ENCODE peak calls at places on chromosomes 3 and 15, in nine cellular contexts. G is lung; L is heart right ventricle; N is neural progenitor cell; Z is A549; E is effector memory CD4-positive, alpha-beta T cell; O is psoas muscle; I is endothelial cell of umbilical vein; K is uterus. J is an unnamed sample. For H3K9me3 and H3K4me1, the result is how much of the 10 kb centered on the place peaks cover.

GRCh38 chr15:47987908-47988532 is 132.8 kb upstream of the SLC24A5 start:
- DNase-seq in E (no peak), I (peak), G (no peak), O (no peak), N (peak), Z (peak), L (peak), K (no peak), J (peak)

GRCh38 chr15:64895285-64896065 is 16.2 kb upstream of the ANKDD1A start:
- DNase-seq in I (peak), L (peak), N (no peak), E (no peak), O (peak), K (no peak), Z (no peak), G (no peak), J (peak)

GRCh38 chr3:193030276-193030675 is 112.6 kb upstream of the MB21D2 start:
- DNase-seq in N (no peak), L (no peak), E (no peak), I (peak), O (no peak), Z (no peak), K (no peak), G (no peak), J (no peak)

GRCh38 chr15:68951813-68952212 is 21.5 kb downstream of the SPESP1 start:
- DNase-seq in K (no peak), I (no peak), G (no peak), O (no peak), N (no peak), Z (no peak), L (no peak), E (no peak), J (no peak)

GRCh38 chr3:38454884-38455638 is 1.4 kb downstream of the ACVR2B start:
- DNase-seq in E (no peak), O (peak), Z (peak), G (peak), L (peak), N (peak), I (peak), K (peak), J (peak)

GRCh38 chr3:29171583-29171990 is 109.3 kb upstream of the RBMS3 start:
- DNase-seq in N (peak), K (no peak), I (peak), E (no peak), O (no peak), G (no peak), L (no peak), Z (no peak), J (no peak)

GRCh38 chr15:75620043-75620775 is 5.3 kb downstream of the SNUPN start:
- DNase-seq in G (no peak), N (no peak), L (peak), E (no peak), K (peak), O (no peak), Z (no peak), I (no peak), J (peak)

GRCh38 chr3:116192464-116192863 is 252.8 kb downstream of the LSAMP start:
- DNase-seq in G (no peak), E (no peak), Z (no peak), L (no peak), N (no peak), I (no peak), K (no peak), O (no peak), J (no peak)

GRCh38 chr3:185757176-185757575 is 67.7 kb downstream of the IGF2BP2 start:
- DNase-seq in N (no peak), I (peak), O (no peak), G (no peak), E (no peak), Z (no peak), K (no peak), L (no peak), J (no peak)

GRCh38 chr3:79187441-79187840 is 580.4 kb downstream of the ROBO1 start:
- DNase-seq in L (no peak), E (no peak), K (no peak), N (no peak), Z (no peak), O (no peak), G (no peak), I (no peak), J (no peak)

GRCh38 chr3:172129534-172129867 is 90.1 kb downstream of the FNDC3B start:
- DNase-seq in Z (no peak), E (no peak), K (no peak), O (no peak), G (no peak), L (no peak), N (no peak), I (no peak), J (no peak)

GRCh38 chr3:172127929-172128580 is 88.7 kb downstream of the FNDC3B start:
- DNase-seq in Z (no peak), N (no peak), K (no peak), E (no peak), L (no peak), O (no peak), I (no peak), G (no peak), J (no peak)

GRCh38 chr3:172127141-172127540 is 87.8 kb downstream of the FNDC3B start:
- DNase-seq in L (no peak), O (no peak), K (no peak), I (no peak), E (no peak), G (no peak), Z (no peak), N (no peak), J (no peak)

GRCh38 chr3:172129868-172130751 is 90.7 kb downstream of the FNDC3B start:
- DNase-seq in O (peak), N (no peak), K (peak), G (peak), L (peak), Z (peak), I (peak), E (peak), J (peak)

DNA sequence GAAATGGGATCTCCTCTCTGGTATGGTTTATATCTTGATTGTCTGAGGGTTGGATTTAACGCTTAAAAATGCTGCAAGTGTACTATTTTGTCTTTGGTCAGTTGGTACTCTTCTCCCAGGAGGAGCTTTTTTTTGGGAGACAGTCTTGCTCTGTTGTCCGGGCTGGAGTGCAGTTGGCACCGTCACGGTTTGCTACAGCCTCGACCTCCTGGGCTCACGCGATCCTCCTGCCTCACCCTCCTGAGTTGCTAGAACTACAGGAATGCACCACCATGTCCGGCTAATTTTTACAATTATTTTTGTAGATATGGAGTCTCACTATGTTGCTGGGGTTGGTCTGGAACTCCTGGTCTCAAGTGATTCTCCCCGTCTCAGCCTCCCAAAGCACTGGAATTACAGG is 89.5 kb downstream of the FNDC3B start:
- DNase-seq in O (no peak), Z (no peak), E (no peak), G (no peak), I (no peak), K (no peak), N (no peak), L (no peak), J (no peak)
- H3K9me3 ChIP-seq in O (under half), Z (under half), E (under half), G (under half), I (under half), K (under half), N (under half), L (under half), J (under half)

DNA sequence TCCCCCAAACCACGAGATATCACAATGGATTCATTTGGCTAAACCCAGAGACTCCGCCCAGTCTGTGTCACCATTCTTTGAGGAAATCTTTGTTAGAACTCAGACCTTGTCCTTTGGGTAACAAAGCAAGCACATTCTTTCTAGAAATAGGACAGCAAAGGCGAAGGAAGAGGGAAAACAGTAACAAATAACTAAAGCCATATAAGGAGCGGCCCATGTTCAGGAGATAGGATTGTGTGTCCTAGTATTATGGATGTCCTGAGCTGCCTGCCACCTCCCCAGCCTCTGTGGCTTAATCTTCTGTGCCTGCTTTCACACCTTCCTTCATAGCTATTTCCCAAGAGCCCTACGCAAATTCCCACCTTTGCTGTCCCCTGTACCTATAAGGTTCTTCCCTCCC is 59.9 kb downstream of the UACA start:
- DNase-seq in I (no peak), O (no peak), G (no peak), L (no peak), K (no peak), N (peak), Z (peak), E (no peak), J (peak)
- H3K4me1 ChIP-seq in I (under half), O (half or more), G (under half), L (half or more), K (under half), N (half or more), Z (half or more), E (under half), J (under half)

DNA sequence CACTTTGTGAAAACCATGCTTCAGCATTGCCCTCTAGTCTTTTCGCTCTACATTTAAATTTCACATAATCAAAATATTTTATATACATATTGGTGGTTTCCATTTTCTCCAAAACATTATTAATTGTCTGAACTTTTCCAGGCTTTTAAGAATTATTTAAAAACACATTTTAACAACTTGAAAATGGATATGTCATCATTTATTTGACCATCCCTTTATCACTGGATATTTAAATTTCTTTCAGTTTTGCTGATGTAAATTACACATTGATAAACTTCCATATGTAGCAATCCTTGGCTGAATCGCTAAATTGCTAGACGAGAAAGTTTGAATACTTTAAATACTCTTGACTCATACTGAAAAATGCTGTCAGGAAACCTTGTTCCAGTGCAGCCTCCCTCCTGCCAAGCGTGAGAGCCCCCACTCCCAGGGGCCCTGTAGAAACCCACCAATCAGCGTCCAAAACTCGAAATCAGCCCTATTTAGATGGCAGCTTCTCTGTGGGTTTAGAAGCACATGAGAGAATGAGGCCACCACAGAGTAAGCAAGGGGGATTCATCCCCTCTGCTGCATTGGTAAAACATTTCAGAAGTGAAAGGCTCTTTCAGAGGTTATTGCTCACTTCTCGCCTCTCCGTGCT is 145.9 kb downstream of the ATP10A start:
- DNase-seq in G (no peak), N (no peak), L (no peak), O (no peak), Z (no peak), K (no peak), E (no peak), I (no peak), J (peak)
- H3K9me3 ChIP-seq in G (under half), N (under half), L (under half), O (under half), Z (under half), K (under half), E (under half), I (under half), J (under half)

GRCh38 chr3:52786330-52787215 is 8.0 kb upstream of the ITIH3 start:
- DNase-seq in I (no peak), E (no peak), K (no peak), L (no peak), N (no peak), Z (no peak), O (no peak), G (no peak), J (no peak)
- H3K4me1 ChIP-seq in I (under half), E (under half), K (under half), L (under half), N (under half), Z (under half), O (under half), G (under half), J (under half)

GRCh38 chr3:118029049-118029448 is 1005.6 kb downstream of the IGSF11 start:
- DNase-seq in O (no peak), L (no peak), Z (no peak), I (no peak), E (no peak), N (no peak), G (no peak), K (no peak), J (no peak)
- H3K9me3 ChIP-seq in O (under half), L (under half), Z (under half), I (under half), E (under half), N (under half), G (under half), K (under half), J (under half)